ENCODE peak calls at places on chromosomes 7 and 10, in six cellular contexts. One of them, this sample, is unnamed.

GRCh38 chr10:79074732-79075131 is 6.0 kb downstream of the ZMIZ1 start:
- DNase-seq in mucosa of gallbladder: no peak
- DNase-seq in neural crest cell: no peak
- DNase-seq in left lung: no peak
- DNase-seq in activated naive CD4-positive, alpha-beta T cell: no peak
- DNase-seq in HS-5: no peak
- DNase-seq in this sample: no peak

GRCh38 chr10:91798736-91799579 is 732 bp downstream of the TNKS2 start:
- DNase-seq in mucosa of gallbladder: peak; percentile 13
- DNase-seq in neural crest cell: no peak
- DNase-seq in left lung: peak; percentile 61
- DNase-seq in activated naive CD4-positive, alpha-beta T cell: no peak
- DNase-seq in HS-5: no peak
- DNase-seq in this sample: no peak

GRCh38 chr10:33335550-33335799 is 1.0 kb upstream of the NRP1 start:
- DNase-seq in mucosa of gallbladder: no peak
- DNase-seq in neural crest cell: no peak
- DNase-seq in left lung: no peak
- DNase-seq in activated naive CD4-positive, alpha-beta T cell: no peak
- DNase-seq in HS-5: no peak
- DNase-seq in this sample: no peak

GRCh38 chr7:82050792-82051191 is 280.9 kb upstream of the HGF start:
- DNase-seq in mucosa of gallbladder: no peak
- DNase-seq in neural crest cell: no peak
- DNase-seq in left lung: no peak
- DNase-seq in activated naive CD4-positive, alpha-beta T cell: no peak
- DNase-seq in HS-5: peak; percentile 22
- DNase-seq in this sample: no peak

GRCh38 chr7:69204936-69205335 is 393.3 kb upstream of the AUTS2 start:
- DNase-seq in mucosa of gallbladder: no peak
- DNase-seq in neural crest cell: no peak
- DNase-seq in left lung: no peak
- DNase-seq in activated naive CD4-positive, alpha-beta T cell: no peak
- DNase-seq in HS-5: no peak
- DNase-seq in this sample: no peak

GRCh38 chr7:73900286-73900685 is 39.3 kb downstream of the TMEM270 start:
- DNase-seq in mucosa of gallbladder: no peak
- DNase-seq in neural crest cell: no peak
- DNase-seq in left lung: no peak
- DNase-seq in activated naive CD4-positive, alpha-beta T cell: no peak
- DNase-seq in HS-5: no peak
- DNase-seq in this sample: no peak

GRCh38 chr10:69335063-69335587 is 56.8 kb downstream of the HK1 start:
- DNase-seq in mucosa of gallbladder: no peak
- DNase-seq in neural crest cell: no peak
- DNase-seq in left lung: peak; percentile 76
- DNase-seq in activated naive CD4-positive, alpha-beta T cell: no peak
- DNase-seq in HS-5: no peak
- DNase-seq in this sample: no peak

GRCh38 chr7:114574384-114574783 is 159.8 kb downstream of the FOXP2 start:
- DNase-seq in mucosa of gallbladder: no peak
- DNase-seq in neural crest cell: no peak
- DNase-seq in left lung: no peak
- DNase-seq in activated naive CD4-positive, alpha-beta T cell: no peak
- DNase-seq in HS-5: no peak
- DNase-seq in this sample: no peak

GRCh38 chr7:2821842-2822507 is 22.1 kb downstream of the GNA12 start:
- DNase-seq in mucosa of gallbladder: no peak
- DNase-seq in neural crest cell: no peak
- DNase-seq in left lung: no peak
- DNase-seq in activated naive CD4-positive, alpha-beta T cell: no peak
- DNase-seq in HS-5: peak; percentile 94
- DNase-seq in this sample: peak; percentile 84

This sample was measured in HS-27A.